ENCODE peak calls at places on chromosomes 5 and 9, in eight cellular contexts. One of them, this sample, is unnamed.
A peak's percentile ranks its signal among the peaks of the same experiment; 100 is the strongest.

GRCh38 chr5:138753794-138754698 is 821 bp downstream of the CTNNA1 start:
- DNase-seq in psoas muscle: peak; percentile 95
- DNase-seq in ovary: peak; percentile 81
- DNase-seq in GM13977: peak; percentile 51
- DNase-seq in endothelial cell: peak; percentile 72
- DNase-seq in RWPE2: peak; percentile 87
- DNase-seq in fibroblast of mammary gland: peak; percentile 86
- DNase-seq in OCI-LY7: no peak
- DNase-seq in this sample: peak; percentile 93

GRCh38 chr9:108761530-108762347 is 94.0 kb downstream of the ACTL7B start:
- DNase-seq in psoas muscle: peak; percentile 59
- DNase-seq in ovary: no peak
- DNase-seq in GM13977: peak; percentile 67
- DNase-seq in endothelial cell: peak; percentile 67
- DNase-seq in RWPE2: no peak
- DNase-seq in fibroblast of mammary gland: peak; percentile 67
- DNase-seq in OCI-LY7: peak; percentile 51
- DNase-seq in this sample: peak; percentile 58

GRCh38 chr5:56412601-56413379 is 179.7 kb upstream of the ANKRD55 start:
- DNase-seq in psoas muscle: peak; percentile 67
- DNase-seq in ovary: no peak
- DNase-seq in GM13977: peak; percentile 70
- DNase-seq in endothelial cell: no peak
- DNase-seq in RWPE2: no peak
- DNase-seq in fibroblast of mammary gland: no peak
- DNase-seq in OCI-LY7: peak; percentile 85
- DNase-seq in this sample: peak; percentile 59

GRCh38 chr9:93953492-93954435 is 1.4 kb downstream of the BARX1 start:
- DNase-seq in psoas muscle: no peak
- DNase-seq in ovary: no peak
- DNase-seq in GM13977: peak; percentile 49
- DNase-seq in endothelial cell: no peak
- DNase-seq in RWPE2: no peak
- DNase-seq in fibroblast of mammary gland: no peak
- DNase-seq in OCI-LY7: no peak
- DNase-seq in this sample: no peak

GRCh38 chr5:80479713-80480112 is 8.2 kb upstream of the FAM151B start:
- DNase-seq in psoas muscle: no peak
- DNase-seq in ovary: no peak
- DNase-seq in GM13977: no peak
- DNase-seq in endothelial cell: no peak
- DNase-seq in RWPE2: no peak
- DNase-seq in fibroblast of mammary gland: no peak
- DNase-seq in OCI-LY7: no peak
- DNase-seq in this sample: no peak

GRCh38 chr5:128300181-128300580 is 216.6 kb downstream of the SLC12A2 start:
- DNase-seq in psoas muscle: no peak
- DNase-seq in ovary: no peak
- DNase-seq in GM13977: no peak
- DNase-seq in endothelial cell: no peak
- DNase-seq in RWPE2: no peak
- DNase-seq in fibroblast of mammary gland: no peak
- DNase-seq in OCI-LY7: no peak
- DNase-seq in this sample: no peak

GRCh38 chr5:139747583-139748504 is 47.8 kb upstream of the PSD2 start:
- DNase-seq in psoas muscle: no peak
- DNase-seq in ovary: peak; percentile 30
- DNase-seq in GM13977: peak; percentile 60
- DNase-seq in endothelial cell: no peak
- DNase-seq in RWPE2: no peak
- DNase-seq in fibroblast of mammary gland: peak; percentile 84
- DNase-seq in OCI-LY7: no peak
- DNase-seq in this sample: peak; percentile 49

GRCh38 chr5:172849636-172850453 is 15.8 kb downstream of the ERGIC1 start:
- DNase-seq in psoas muscle: peak; percentile 72
- DNase-seq in ovary: no peak
- DNase-seq in GM13977: peak; percentile 50
- DNase-seq in endothelial cell: no peak
- DNase-seq in RWPE2: peak; percentile 83
- DNase-seq in fibroblast of mammary gland: peak; percentile 75
- DNase-seq in OCI-LY7: peak; percentile 46
- DNase-seq in this sample: no peak

GRCh38 chr9:110590816-110591215 is 11.3 kb upstream of the SVEP1 start:
- DNase-seq in psoas muscle: no peak
- DNase-seq in ovary: no peak
- DNase-seq in GM13977: no peak
- DNase-seq in endothelial cell: no peak
- DNase-seq in RWPE2: no peak
- DNase-seq in fibroblast of mammary gland: no peak
- DNase-seq in OCI-LY7: no peak
- DNase-seq in this sample: no peak

GRCh38 chr9:98146101-98146991 is 27.3 kb upstream of the TRIM14 start:
- DNase-seq in psoas muscle: no peak
- DNase-seq in ovary: no peak
- DNase-seq in GM13977: no peak
- DNase-seq in endothelial cell: no peak
- DNase-seq in RWPE2: no peak
- DNase-seq in fibroblast of mammary gland: peak; percentile 54
- DNase-seq in OCI-LY7: no peak
- DNase-seq in this sample: no peak

GRCh38 chr5:131221888-131222287 is 42.0 kb upstream of the CDC42SE2 start:
- DNase-seq in psoas muscle: no peak
- DNase-seq in ovary: no peak
- DNase-seq in GM13977: no peak
- DNase-seq in endothelial cell: no peak
- DNase-seq in RWPE2: no peak
- DNase-seq in fibroblast of mammary gland: peak; percentile 44
- DNase-seq in OCI-LY7: no peak
- DNase-seq in this sample: no peak

GRCh38 chr9:82532504-82532903 is 530.4 kb downstream of the RASEF start:
- DNase-seq in psoas muscle: no peak
- DNase-seq in ovary: no peak
- DNase-seq in GM13977: no peak
- DNase-seq in endothelial cell: no peak
- DNase-seq in RWPE2: no peak
- DNase-seq in fibroblast of mammary gland: peak; percentile 4
- DNase-seq in OCI-LY7: no peak
- DNase-seq in this sample: no peak
- TF ChIP-seq CTCF in psoas muscle: peak; percentile 16
- TF ChIP-seq CTCF in ovary: no peak
- TF ChIP-seq CTCF in GM13977: no peak
- TF ChIP-seq CTCF in endothelial cell: no peak
- TF ChIP-seq CTCF in RWPE2: peak; percentile 49
- TF ChIP-seq CTCF in fibroblast of mammary gland: no peak
- TF ChIP-seq CTCF in OCI-LY7: peak; percentile 62
- TF ChIP-seq CTCF in this sample: peak; percentile 49

GRCh38 chr5:124022966-124023365 is 511.0 kb downstream of the CSNK1G3 start:
- DNase-seq in psoas muscle: no peak
- DNase-seq in ovary: no peak
- DNase-seq in GM13977: no peak
- DNase-seq in endothelial cell: no peak
- DNase-seq in RWPE2: no peak
- DNase-seq in fibroblast of mammary gland: no peak
- DNase-seq in OCI-LY7: no peak
- DNase-seq in this sample: no peak

GRCh38 chr5:124025306-124025705 is 513.3 kb downstream of the CSNK1G3 start:
- DNase-seq in psoas muscle: no peak
- DNase-seq in ovary: no peak
- DNase-seq in GM13977: no peak
- DNase-seq in endothelial cell: no peak
- DNase-seq in RWPE2: no peak
- DNase-seq in fibroblast of mammary gland: no peak
- DNase-seq in OCI-LY7: no peak
- DNase-seq in this sample: no peak

DNA sequence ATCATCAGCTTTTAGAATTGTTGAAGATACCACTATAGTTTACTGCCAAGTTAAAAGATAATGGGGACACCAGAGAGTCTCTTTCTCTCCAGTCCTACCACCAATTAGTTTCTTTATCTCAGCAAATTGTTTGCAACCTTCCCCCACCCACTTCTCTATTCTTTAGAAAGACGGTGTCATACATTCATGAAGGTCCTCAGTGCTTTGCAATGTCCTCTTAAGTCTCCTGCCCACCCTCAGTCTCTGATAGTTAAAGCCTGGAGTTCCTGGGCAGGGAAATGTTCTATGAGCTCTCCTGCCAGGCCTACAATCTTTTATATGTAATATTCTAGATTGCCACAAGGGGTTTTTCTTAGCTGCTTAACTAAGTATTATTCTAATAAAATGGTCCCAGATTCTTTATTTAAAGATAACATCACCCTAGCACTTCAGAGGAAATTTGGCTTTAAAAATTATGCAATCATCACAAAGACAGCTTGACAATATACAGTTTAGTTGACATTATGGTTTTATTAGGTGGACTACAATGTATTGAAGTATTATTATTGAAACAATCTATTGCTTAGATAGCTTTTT is 509.2 kb downstream of the CSNK1G3 start:
- DNase-seq in psoas muscle: no peak
- DNase-seq in ovary: no peak
- DNase-seq in GM13977: no peak
- DNase-seq in endothelial cell: no peak
- DNase-seq in RWPE2: no peak
- DNase-seq in fibroblast of mammary gland: peak; percentile 1
- DNase-seq in OCI-LY7: no peak
- DNase-seq in this sample: no peak
- TF ChIP-seq CTCF in psoas muscle: no peak
- TF ChIP-seq CTCF in ovary: no peak
- TF ChIP-seq CTCF in GM13977: no peak
- TF ChIP-seq CTCF in endothelial cell: peak; percentile 31
- TF ChIP-seq CTCF in RWPE2: no peak
- TF ChIP-seq CTCF in fibroblast of mammary gland: no peak
- TF ChIP-seq CTCF in OCI-LY7: peak; percentile 57
- TF ChIP-seq CTCF in this sample: no peak

GRCh38 chr5:2193142-2193922 is 310.6 kb upstream of the IRX4 start:
- DNase-seq in psoas muscle: no peak
- DNase-seq in ovary: no peak
- DNase-seq in GM13977: no peak
- DNase-seq in endothelial cell: no peak
- DNase-seq in RWPE2: no peak
- DNase-seq in fibroblast of mammary gland: no peak
- DNase-seq in OCI-LY7: no peak
- DNase-seq in this sample: no peak

GRCh38 chr5:2191972-2192371 is 309.2 kb upstream of the IRX4 start:
- DNase-seq in psoas muscle: no peak
- DNase-seq in ovary: no peak
- DNase-seq in GM13977: no peak
- DNase-seq in endothelial cell: no peak
- DNase-seq in RWPE2: no peak
- DNase-seq in fibroblast of mammary gland: no peak
- DNase-seq in OCI-LY7: no peak
- DNase-seq in this sample: no peak

GRCh38 chr5:2194949-2195348 is 312.2 kb upstream of the IRX4 start:
- DNase-seq in psoas muscle: no peak
- DNase-seq in ovary: no peak
- DNase-seq in GM13977: no peak
- DNase-seq in endothelial cell: no peak
- DNase-seq in RWPE2: no peak
- DNase-seq in fibroblast of mammary gland: no peak
- DNase-seq in OCI-LY7: no peak
- DNase-seq in this sample: no peak

GRCh38 chr5:2192496-2192895 is 309.8 kb upstream of the IRX4 start:
- DNase-seq in psoas muscle: no peak
- DNase-seq in ovary: peak; percentile 5
- DNase-seq in GM13977: no peak
- DNase-seq in endothelial cell: no peak
- DNase-seq in RWPE2: no peak
- DNase-seq in fibroblast of mammary gland: no peak
- DNase-seq in OCI-LY7: no peak
- DNase-seq in this sample: no peak

DNA sequence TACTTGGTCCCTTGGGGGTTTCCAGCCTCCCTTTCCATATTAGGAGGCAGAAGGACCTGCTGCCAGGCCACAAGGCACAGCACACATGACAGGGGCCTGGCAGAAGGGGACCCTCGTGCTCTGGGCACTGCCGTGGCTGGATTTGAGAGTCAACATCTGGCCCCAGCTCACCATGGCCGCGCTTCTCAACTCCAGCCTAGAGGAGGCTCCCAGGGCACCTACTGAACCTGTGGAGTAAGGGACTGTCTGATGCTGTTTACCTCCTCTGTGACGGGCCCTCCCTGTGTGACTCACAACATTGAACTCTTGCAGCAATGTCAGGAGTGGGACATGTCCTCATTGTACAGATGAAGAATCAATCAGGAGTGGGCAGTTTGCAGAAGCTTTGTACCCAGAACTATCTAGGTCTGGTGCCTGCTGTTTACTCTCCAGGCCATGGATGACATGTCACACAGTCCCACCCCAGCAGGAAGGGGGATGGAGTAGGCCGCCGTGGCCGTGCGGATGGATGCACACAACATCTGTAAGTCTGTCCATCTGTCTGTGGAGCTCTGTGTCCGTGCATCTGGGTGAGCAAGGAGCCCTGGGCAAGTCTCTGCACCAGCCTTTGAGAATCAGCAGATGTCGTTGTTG is 311.3 kb upstream of the IRX4 start:
- DNase-seq in psoas muscle: no peak
- DNase-seq in ovary: no peak
- DNase-seq in GM13977: no peak
- DNase-seq in endothelial cell: no peak
- DNase-seq in RWPE2: no peak
- DNase-seq in fibroblast of mammary gland: no peak
- DNase-seq in OCI-LY7: no peak
- DNase-seq in this sample: no peak
- TF ChIP-seq CTCF in psoas muscle: no peak
- TF ChIP-seq CTCF in ovary: no peak
- TF ChIP-seq CTCF in GM13977: no peak
- TF ChIP-seq CTCF in endothelial cell: no peak
- TF ChIP-seq CTCF in RWPE2: no peak
- TF ChIP-seq CTCF in fibroblast of mammary gland: no peak
- TF ChIP-seq CTCF in OCI-LY7: no peak
- TF ChIP-seq CTCF in this sample: no peak

GRCh38 chr5:88691945-88692868 is 190.8 kb downstream of the MEF2C start:
- DNase-seq in psoas muscle: no peak
- DNase-seq in ovary: no peak
- DNase-seq in GM13977: no peak
- DNase-seq in endothelial cell: no peak
- DNase-seq in RWPE2: no peak
- DNase-seq in fibroblast of mammary gland: no peak
- DNase-seq in OCI-LY7: no peak
- DNase-seq in this sample: no peak

GRCh38 chr5:88692979-88693932 is 189.7 kb downstream of the MEF2C start:
- DNase-seq in psoas muscle: no peak
- DNase-seq in ovary: no peak
- DNase-seq in GM13977: peak; percentile 28
- DNase-seq in endothelial cell: no peak
- DNase-seq in RWPE2: no peak
- DNase-seq in fibroblast of mammary gland: no peak
- DNase-seq in OCI-LY7: no peak
- DNase-seq in this sample: no peak

GRCh38 chr5:88689662-88690351 is 193.2 kb downstream of the MEF2C start:
- DNase-seq in psoas muscle: no peak
- DNase-seq in ovary: no peak
- DNase-seq in GM13977: no peak
- DNase-seq in endothelial cell: no peak
- DNase-seq in RWPE2: no peak
- DNase-seq in fibroblast of mammary gland: no peak
- DNase-seq in OCI-LY7: no peak
- DNase-seq in this sample: no peak

GRCh38 chr5:88688981-88689661 is 193.9 kb downstream of the MEF2C start:
- DNase-seq in psoas muscle: no peak
- DNase-seq in ovary: no peak
- DNase-seq in GM13977: no peak
- DNase-seq in endothelial cell: no peak
- DNase-seq in RWPE2: no peak
- DNase-seq in fibroblast of mammary gland: no peak
- DNase-seq in OCI-LY7: no peak
- DNase-seq in this sample: no peak

GRCh38 chr5:88690619-88691560 is 192.1 kb downstream of the MEF2C start:
- DNase-seq in psoas muscle: peak; percentile 75
- DNase-seq in ovary: peak; percentile 34
- DNase-seq in GM13977: peak; percentile 84
- DNase-seq in endothelial cell: peak; percentile 69
- DNase-seq in RWPE2: no peak
- DNase-seq in fibroblast of mammary gland: peak; percentile 56
- DNase-seq in OCI-LY7: peak; percentile 72
- DNase-seq in this sample: peak; percentile 63
- TF ChIP-seq CTCF in psoas muscle: peak; percentile 95
- TF ChIP-seq CTCF in ovary: peak; percentile 68
- TF ChIP-seq CTCF in GM13977: peak; percentile 96
- TF ChIP-seq CTCF in endothelial cell: peak; percentile 95
- TF ChIP-seq CTCF in RWPE2: peak; percentile 99
- TF ChIP-seq CTCF in fibroblast of mammary gland: peak; percentile 95
- TF ChIP-seq CTCF in OCI-LY7: peak; percentile 94
- TF ChIP-seq CTCF in this sample: peak; percentile 95

This sample was measured in heart right ventricle.